ENCODE peak calls at places on chromosomes 1 and 21, in eight cellular contexts. F, Z, I, L, Q, X, P and S are unnamed samples.

GRCh38 chr1:71106658-71107322 is 26.0 kb upstream of the ZRANB2 start:
- DNase-seq in P (no peak), X (no peak), F (no peak), Q (no peak), I (no peak), L (peak; percentile 20), Z (no peak), S (no peak)

GRCh38 chr1:37739222-37739621 is 25.7 kb downstream of the EPHA10 start:
- DNase-seq in I (no peak), Z (no peak), L (peak; percentile 7), X (no peak), P (no peak), F (peak; percentile 38), Q (peak; percentile 69), S (peak; percentile 57)

GRCh38 chr1:147726161-147726560 is 34.2 kb downstream of the GJA5 start:
- DNase-seq in P (no peak), Q (no peak), F (no peak), X (no peak), Z (no peak), I (no peak), L (no peak), S (no peak)

GRCh38 chr1:183734600-183735036 is 70.3 kb upstream of the RGL1 start:
- DNase-seq in I (peak; percentile 8), L (peak; percentile 53), X (no peak), F (no peak), Q (no peak), P (no peak), Z (peak; percentile 67), S (no peak)

GRCh38 chr1:54334996-54335395 is 71.2 kb downstream of the SSBP3 start:
- DNase-seq in L (peak; percentile 38), X (no peak), Q (no peak), F (no peak), Z (peak; percentile 74), I (no peak), P (no peak), S (no peak)

GRCh38 chr21:35658242-35658641 is 402.1 kb downstream of the SETD4 start:
- DNase-seq in F (no peak), Q (no peak), Z (peak; percentile 91), I (no peak), X (no peak), L (peak; percentile 77), P (no peak), S (no peak)

GRCh38 chr1:156126043-156126700 is 11.7 kb downstream of the LMNA start:
- DNase-seq in Z (peak; percentile 92), Q (peak; percentile 79), P (no peak), F (peak; percentile 74), L (peak; percentile 98), X (no peak), I (peak; percentile 69), S (peak; percentile 99)

GRCh38 chr1:35437200-35437599 is 120.0 kb downstream of the KIAA0319L start:
- DNase-seq in I (no peak), Q (no peak), L (no peak), X (no peak), Z (no peak), F (no peak), P (no peak), S (no peak)

GRCh38 chr1:229116114-229116513 is 154.8 kb upstream of the RAB4A start:
- DNase-seq in L (no peak), I (no peak), Z (no peak), F (no peak), X (no peak), Q (no peak), P (no peak), S (no peak)

GRCh38 chr1:54600947-54601725 is 22.2 kb downstream of the FAM151A start:
- DNase-seq in F (no peak), Q (no peak), I (no peak), Z (no peak), L (no peak), X (no peak), P (no peak), S (no peak)

GRCh38 chr21:43733529-43734071 is 14.7 kb downstream of the PDXK start:
- DNase-seq in I (no peak), L (peak; percentile 47), Z (peak; percentile 34), X (no peak), Q (peak; percentile 46), F (no peak), P (no peak), S (peak; percentile 9)

GRCh38 chr1:38052750-38053415 is 6.3 kb upstream of the POU3F1 start:
- DNase-seq in Z (no peak), F (no peak), P (no peak), X (no peak), Q (no peak), I (no peak), L (no peak), S (no peak)

GRCh38 chr1:58440696-58441095 is 105.8 kb downstream of the OMA1 start:
- DNase-seq in X (no peak), I (no peak), Q (no peak), F (no peak), Z (no peak), P (no peak), L (no peak), S (no peak)

GRCh38 chr1:27832762-27833161 is 2.2 kb downstream of the PPP1R8 start:
- DNase-seq in I (no peak), F (no peak), X (no peak), Z (peak; percentile 41), P (no peak), Q (no peak), L (peak; percentile 77), S (no peak)

GRCh38 chr1:2834741-2835564 is 33.5 kb upstream of the TTC34 start:
- DNase-seq in F (no peak), P (no peak), Z (no peak), I (no peak), Q (no peak), L (no peak), X (no peak), S (no peak)

GRCh38 chr1:51690285-51690961 is 73.5 kb downstream of the OSBPL9 start:
- DNase-seq in P (no peak), L (peak; percentile 97), Z (peak; percentile 95), X (no peak), Q (no peak), I (no peak), F (no peak), S (peak; percentile 52)

DNA sequence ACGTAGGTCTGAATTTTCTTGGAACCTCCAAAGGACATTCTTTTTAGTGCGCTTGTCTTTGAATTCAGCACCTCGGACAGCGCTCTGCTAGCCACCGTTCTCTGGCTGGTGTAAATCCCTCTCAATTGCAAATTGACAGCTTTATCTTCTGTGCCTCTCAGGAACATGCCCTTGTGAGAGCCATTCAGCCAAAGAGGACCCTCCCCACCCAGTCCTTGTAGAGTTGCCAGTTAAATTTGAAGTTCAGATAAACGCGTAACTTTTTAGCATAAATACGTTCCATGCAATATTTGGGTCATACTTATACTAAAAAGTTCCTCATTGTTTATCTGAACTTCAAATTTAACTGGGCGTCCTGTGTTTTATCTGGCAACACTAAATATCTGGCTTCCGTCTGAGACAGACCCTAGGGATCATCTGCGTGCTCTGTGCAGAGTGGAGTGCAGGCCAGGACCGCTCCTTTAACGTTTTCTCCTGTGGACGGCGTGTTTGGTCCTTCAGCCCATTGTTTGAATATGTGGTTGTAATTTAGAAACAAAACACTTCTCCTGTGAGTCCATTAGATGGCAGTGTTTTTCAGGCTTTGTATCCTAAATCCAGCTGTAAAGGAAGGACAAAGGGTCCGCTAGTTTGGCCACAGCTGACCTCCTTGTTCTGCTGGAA is 7.0 kb downstream of the KCNAB2 start:
- DNase-seq in X (peak; percentile 63), Z (peak; percentile 83), L (peak; percentile 79), P (peak; percentile 71), F (peak; percentile 67), I (peak; percentile 81), Q (peak; percentile 52), S (peak; percentile 54)
- TF ChIP-seq CTCF in X (peak; percentile 55), Z (peak; percentile 71), L (peak; percentile 46), P (peak; percentile 72), F (peak; percentile 22), I (peak; percentile 45), Q (peak; percentile 47), S (peak; percentile 36)

GRCh38 chr1:173152585-173152984 is 54.5 kb downstream of the TNFSF4 start:
- DNase-seq in F (no peak), L (no peak), Q (no peak), X (no peak), P (no peak), Z (no peak), I (no peak), S (no peak)

GRCh38 chr1:173148538-173148937 is 58.6 kb downstream of the TNFSF4 start:
- DNase-seq in F (no peak), Z (no peak), I (no peak), L (no peak), P (no peak), Q (no peak), X (no peak), S (no peak)

GRCh38 chr1:173150795-173151194 is 56.3 kb downstream of the TNFSF4 start:
- DNase-seq in Z (no peak), L (no peak), I (no peak), X (no peak), P (no peak), Q (no peak), F (no peak), S (no peak)

GRCh38 chr1:173148971-173149370 is 58.2 kb downstream of the TNFSF4 start:
- DNase-seq in P (no peak), Z (peak; percentile 63), I (no peak), L (peak; percentile 16), Q (no peak), F (no peak), X (no peak), S (no peak)

GRCh38 chr1:173149887-173150286 is 57.2 kb downstream of the TNFSF4 start:
- DNase-seq in X (no peak), Z (peak; percentile 97), L (peak; percentile 98), I (no peak), F (no peak), Q (no peak), P (no peak), S (no peak)
- TF ChIP-seq CTCF in X (no peak), Z (no peak), L (no peak), I (no peak), F (no peak), Q (no peak), P (no peak), S (no peak)

GRCh38 chr1:153922076-153922837 is 515 bp downstream of the GATAD2B start:
- DNase-seq in Q (peak; percentile 65), Z (no peak), P (peak; percentile 58), F (no peak), I (peak; percentile 64), L (no peak), X (no peak), S (peak; percentile 78)
- TF ChIP-seq CTCF in Q (no peak), Z (peak; percentile 9), P (peak; percentile 34), F (peak; percentile 12), I (no peak), L (peak; percentile 12), X (no peak), S (no peak)

GRCh38 chr1:40784141-40784770 is 669 bp downstream of the KCNQ4 start:
- DNase-seq in P (no peak), Q (peak; percentile 33), I (peak; percentile 36), Z (no peak), X (no peak), L (no peak), F (no peak), S (no peak)

GRCh38 chr1:40781614-40781971 is 2.0 kb upstream of the KCNQ4 start:
- DNase-seq in Q (no peak), F (no peak), P (no peak), Z (no peak), X (no peak), I (no peak), L (no peak), S (no peak)

GRCh38 chr1:40783001-40783905 is at the start of gene KCNQ4:
- DNase-seq in L (no peak), P (peak; percentile 48), I (peak; percentile 31), Z (no peak), F (peak; percentile 61), Q (peak; percentile 73), X (no peak), S (peak; percentile 47)

GRCh38 chr1:40780678-40781613 is 2.6 kb upstream of the KCNQ4 start:
- DNase-seq in I (no peak), X (no peak), Q (no peak), P (no peak), F (no peak), Z (no peak), L (no peak), S (no peak)

GRCh38 chr1:40782371-40782956 is 1.1 kb upstream of the KCNQ4 start:
- DNase-seq in F (no peak), Z (no peak), L (no peak), X (no peak), Q (peak; percentile 72), P (no peak), I (peak; percentile 46), S (peak; percentile 28)
- TF ChIP-seq CTCF in F (no peak), Z (peak; percentile 39), L (no peak), X (no peak), Q (no peak), P (peak; percentile 30), I (no peak), S (no peak)